ENCODE peak calls at places on chromosomes 16 and 17, in five cellular contexts. One of them, this sample, is unnamed.

GRCh38 chr16:57627184-57627871 is 1.1 kb upstream of the ADGRG1 start:
- DNase-seq in GM12878: no peak
- DNase-seq in H1: no peak
- DNase-seq in K562: no peak
- DNase-seq in HepG2: peak; percentile 42
- DNase-seq in this sample: peak; percentile 44

GRCh38 chr16:31216552-31217530 is at the start of gene PYDC1:
- DNase-seq in GM12878: no peak
- DNase-seq in K562: no peak
- DNase-seq in HepG2: no peak
- DNase-seq in H1: peak; percentile 75
- DNase-seq in this sample: peak; percentile 61

GRCh38 chr17:72176516-72176851 is 55.7 kb downstream of the SOX9 start:
- DNase-seq in HepG2: no peak
- DNase-seq in K562: no peak
- DNase-seq in H1: no peak
- DNase-seq in GM12878: no peak
- DNase-seq in this sample: no peak

GRCh38 chr17:3846739-3847670 is 959 bp upstream of the NCBP3 start:
- DNase-seq in HepG2: no peak
- DNase-seq in GM12878: no peak
- DNase-seq in K562: no peak
- DNase-seq in H1: no peak
- DNase-seq in this sample: no peak

GRCh38 chr17:12231027-12231682 is 210.5 kb downstream of the MAP2K4 start:
- DNase-seq in H1: no peak
- DNase-seq in GM12878: no peak
- DNase-seq in HepG2: no peak
- DNase-seq in K562: no peak
- DNase-seq in this sample: no peak

GRCh38 chr16:11004351-11004750 is 60.0 kb downstream of the CLEC16A start:
- DNase-seq in H1: no peak
- DNase-seq in HepG2: no peak
- DNase-seq in GM12878: no peak
- DNase-seq in K562: no peak
- DNase-seq in this sample: no peak

GRCh38 chr17:57499648-57500049 is 243.3 kb downstream of the MSI2 start:
- DNase-seq in HepG2: peak; percentile 15
- DNase-seq in H1: no peak
- DNase-seq in K562: peak; percentile 31
- DNase-seq in GM12878: no peak
- DNase-seq in this sample: no peak

GRCh38 chr17:43024407-43025289 is at the start of gene RND2:
- DNase-seq in K562: peak; percentile 97
- DNase-seq in GM12878: peak; percentile 40
- DNase-seq in H1: peak; percentile 95
- DNase-seq in HepG2: peak; percentile 91
- DNase-seq in this sample: peak; percentile 94

GRCh38 chr17:47862621-47863440 is 11.9 kb upstream of the SP6 start:
- DNase-seq in GM12878: no peak
- DNase-seq in K562: no peak
- DNase-seq in H1: no peak
- DNase-seq in HepG2: no peak
- DNase-seq in this sample: no peak

GRCh38 chr16:10265770-10266615 is 83.8 kb upstream of the GRIN2A start:
- DNase-seq in HepG2: peak; percentile 99
- DNase-seq in H1: no peak
- DNase-seq in K562: no peak
- DNase-seq in GM12878: no peak
- DNase-seq in this sample: no peak

GRCh38 chr17:29109477-29110371 is 66.8 kb downstream of the PIPOX start:
- DNase-seq in H1: no peak
- DNase-seq in HepG2: no peak
- DNase-seq in GM12878: no peak
- DNase-seq in K562: no peak
- DNase-seq in this sample: peak; percentile 33

GRCh38 chr17:27076814-27077213 is 217.1 kb upstream of the WSB1 start:
- DNase-seq in K562: no peak
- DNase-seq in GM12878: no peak
- DNase-seq in HepG2: no peak
- DNase-seq in H1: no peak
- DNase-seq in this sample: no peak

GRCh38 chr17:62591323-62591722 is 36.1 kb upstream of the MRC2 start:
- DNase-seq in GM12878: no peak
- DNase-seq in K562: no peak
- DNase-seq in HepG2: no peak
- DNase-seq in H1: no peak
- DNase-seq in this sample: no peak

GRCh38 chr17:42519546-42520444 is 16.2 kb upstream of the NAGLU start:
- DNase-seq in K562: peak; percentile 40
- DNase-seq in GM12878: no peak
- DNase-seq in HepG2: peak; percentile 90
- DNase-seq in H1: peak; percentile 59
- DNase-seq in this sample: peak; percentile 54

GRCh38 chr17:5128905-5129535 is 13.2 kb downstream of the USP6 start:
- DNase-seq in H1: peak; percentile 26
- DNase-seq in K562: no peak
- DNase-seq in GM12878: no peak
- DNase-seq in HepG2: no peak
- DNase-seq in this sample: no peak

GRCh38 chr16:57284206-57284951 is at the start of gene PLLP:
- DNase-seq in HepG2: no peak
- DNase-seq in H1: peak; percentile 87
- DNase-seq in GM12878: no peak
- DNase-seq in K562: peak; percentile 86
- DNase-seq in this sample: peak; percentile 53

GRCh38 chr16:14131774-14132695 is 60.9 kb downstream of the MRTFB start:
- DNase-seq in HepG2: peak; percentile 79
- DNase-seq in GM12878: no peak
- DNase-seq in H1: no peak
- DNase-seq in K562: no peak
- DNase-seq in this sample: no peak

DNA sequence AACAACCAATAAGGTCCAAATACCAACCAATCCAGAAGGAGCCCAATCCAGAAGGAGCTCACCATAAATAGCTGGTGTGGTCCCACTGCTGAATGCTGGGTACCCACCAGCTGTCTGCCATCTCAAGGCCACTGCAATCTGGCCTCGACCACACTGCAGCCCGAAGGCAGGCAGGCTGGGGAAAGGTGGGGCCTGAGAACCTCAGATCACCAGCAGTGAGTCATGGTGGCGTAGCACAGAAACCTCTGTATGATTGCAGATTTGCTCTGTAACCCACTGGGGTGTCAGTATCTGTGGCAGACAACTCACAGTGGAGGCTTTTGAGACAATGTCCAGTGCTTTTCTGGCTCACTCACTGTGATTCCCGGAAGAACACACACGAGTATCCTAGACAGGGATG is 14.7 kb upstream of the CMTR2 start:
- DNase-seq in K562: no peak
- DNase-seq in HepG2: no peak
- DNase-seq in GM12878: no peak
- DNase-seq in H1: no peak
- DNase-seq in this sample: no peak
- TF ChIP-seq CREB1 in K562: no peak
- TF ChIP-seq CREB1 in HepG2: no peak
- TF ChIP-seq CREB1 in GM12878: no peak
- TF ChIP-seq CREB1 in H1: no peak
- TF ChIP-seq CREB1 in this sample: no peak

GRCh38 chr17:16477666-16478065 is 14.3 kb downstream of the LRRC75A start:
- DNase-seq in GM12878: no peak
- DNase-seq in HepG2: no peak
- DNase-seq in K562: no peak
- DNase-seq in H1: no peak
- DNase-seq in this sample: no peak
- TF ChIP-seq USF2 in GM12878: no peak
- TF ChIP-seq USF2 in HepG2: no peak
- TF ChIP-seq USF2 in K562: no peak
- TF ChIP-seq USF2 in H1: no peak
- TF ChIP-seq USF2 in this sample: no peak

GRCh38 chr16:66928702-66929388 is 3.5 kb upstream of the RRAD start:
- DNase-seq in HepG2: peak; percentile 39
- DNase-seq in GM12878: no peak
- DNase-seq in K562: peak; percentile 65
- DNase-seq in H1: peak; percentile 75
- DNase-seq in this sample: peak; percentile 76

GRCh38 chr16:66931665-66932064 is 2.5 kb downstream of the CIAO2B start:
- DNase-seq in H1: no peak
- DNase-seq in HepG2: no peak
- DNase-seq in K562: no peak
- DNase-seq in GM12878: no peak
- DNase-seq in this sample: no peak

GRCh38 chr16:66927918-66928649 is 2.7 kb upstream of the RRAD start:
- DNase-seq in K562: no peak
- DNase-seq in GM12878: no peak
- DNase-seq in H1: no peak
- DNase-seq in HepG2: no peak
- DNase-seq in this sample: no peak

GRCh38 chr16:66932076-66932475 is 2.1 kb downstream of the CIAO2B start:
- DNase-seq in H1: no peak
- DNase-seq in GM12878: no peak
- DNase-seq in HepG2: no peak
- DNase-seq in K562: no peak
- DNase-seq in this sample: no peak

DNA sequence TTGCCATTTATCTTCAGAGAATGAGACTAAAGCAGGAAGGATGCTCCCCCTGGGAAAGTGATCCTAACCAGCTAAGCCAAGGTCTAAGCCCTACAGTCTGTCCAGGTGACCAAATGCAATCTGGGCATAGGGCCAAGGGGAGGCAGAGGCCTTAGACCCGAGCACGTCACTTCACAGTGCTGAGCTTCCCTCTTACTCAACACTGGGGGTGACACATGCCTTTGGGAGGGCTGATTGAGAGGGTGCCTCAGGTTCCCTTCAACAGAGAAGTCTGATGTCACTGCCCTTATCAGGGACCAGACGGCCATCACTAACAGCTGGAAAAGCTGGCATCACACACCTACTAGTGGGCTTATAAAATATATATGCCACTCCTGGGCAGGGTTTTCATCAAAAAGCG is 4.0 kb downstream of the CIAO2B start:
- DNase-seq in HepG2: peak; percentile 76
- DNase-seq in H1: no peak
- DNase-seq in GM12878: no peak
- DNase-seq in K562: peak; percentile 50
- DNase-seq in this sample: no peak
- TF ChIP-seq CREB1 in HepG2: peak; percentile 73
- TF ChIP-seq CREB1 in H1: no peak
- TF ChIP-seq CREB1 in GM12878: no peak
- TF ChIP-seq CREB1 in K562: no peak
- TF ChIP-seq CREB1 in this sample: no peak

GRCh38 chr16:50685456-50686058 is 4.4 kb upstream of the SNX20 start:
- DNase-seq in HepG2: no peak
- DNase-seq in H1: no peak
- DNase-seq in GM12878: no peak
- DNase-seq in K562: no peak
- DNase-seq in this sample: no peak
- TF ChIP-seq USF2 in HepG2: no peak
- TF ChIP-seq USF2 in H1: no peak
- TF ChIP-seq USF2 in GM12878: no peak
- TF ChIP-seq USF2 in K562: no peak
- TF ChIP-seq USF2 in this sample: no peak

DNA sequence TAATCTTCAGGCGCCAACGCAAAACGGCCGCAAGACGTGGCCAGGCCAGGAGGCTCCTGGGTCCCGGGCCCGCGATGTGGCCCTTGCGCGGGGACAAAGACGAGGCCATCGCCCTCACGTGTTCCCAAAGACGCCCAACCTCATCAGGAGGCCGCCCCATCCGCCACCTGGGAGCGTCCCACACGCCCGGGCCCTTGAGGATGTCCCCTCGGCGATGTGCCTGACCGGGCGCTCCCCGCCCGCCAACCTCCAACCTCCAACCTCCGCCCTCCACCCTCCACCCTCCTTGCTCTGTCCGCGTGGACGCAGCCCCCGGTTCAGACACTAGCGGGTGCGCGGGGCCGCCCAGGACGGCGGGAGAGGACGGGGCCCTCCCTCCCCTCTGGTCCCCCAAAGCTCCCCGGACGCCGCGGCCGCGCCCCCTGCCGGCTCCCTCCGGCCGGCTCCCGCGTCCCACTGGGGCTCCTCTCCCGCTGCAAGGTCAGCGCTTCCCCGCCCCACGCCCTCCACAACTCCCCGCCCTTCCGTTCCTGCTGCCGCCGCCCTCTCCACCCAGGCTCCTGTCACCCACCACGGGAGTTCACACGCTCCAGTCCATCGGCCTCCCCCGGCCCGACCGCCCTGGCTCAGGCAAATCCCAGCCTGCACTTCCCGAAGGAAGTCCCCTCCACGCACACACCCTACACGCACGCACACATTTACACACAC is 250.8 kb upstream of the RPL38 start:
- DNase-seq in H1: peak; percentile 73
- DNase-seq in GM12878: no peak
- DNase-seq in K562: peak; percentile 39
- DNase-seq in HepG2: no peak
- DNase-seq in this sample: peak; percentile 65
- TF ChIP-seq CREB1 in H1: peak; percentile 16
- TF ChIP-seq CREB1 in GM12878: no peak
- TF ChIP-seq CREB1 in K562: no peak
- TF ChIP-seq CREB1 in HepG2: no peak
- TF ChIP-seq CREB1 in this sample: no peak

GRCh38 chr16:73319747-73320146 is 271.8 kb upstream of the ZFHX3 start:
- DNase-seq in H1: no peak
- DNase-seq in K562: no peak
- DNase-seq in GM12878: no peak
- DNase-seq in HepG2: no peak
- DNase-seq in this sample: no peak

GRCh38 chr16:73313950-73314349 is 266.0 kb upstream of the ZFHX3 start:
- DNase-seq in HepG2: no peak
- DNase-seq in K562: no peak
- DNase-seq in H1: no peak
- DNase-seq in GM12878: no peak
- DNase-seq in this sample: no peak

GRCh38 chr16:73311857-73312723 is 264.2 kb upstream of the ZFHX3 start:
- DNase-seq in H1: no peak
- DNase-seq in K562: no peak
- DNase-seq in HepG2: no peak
- DNase-seq in GM12878: no peak
- DNase-seq in this sample: no peak

DNA sequence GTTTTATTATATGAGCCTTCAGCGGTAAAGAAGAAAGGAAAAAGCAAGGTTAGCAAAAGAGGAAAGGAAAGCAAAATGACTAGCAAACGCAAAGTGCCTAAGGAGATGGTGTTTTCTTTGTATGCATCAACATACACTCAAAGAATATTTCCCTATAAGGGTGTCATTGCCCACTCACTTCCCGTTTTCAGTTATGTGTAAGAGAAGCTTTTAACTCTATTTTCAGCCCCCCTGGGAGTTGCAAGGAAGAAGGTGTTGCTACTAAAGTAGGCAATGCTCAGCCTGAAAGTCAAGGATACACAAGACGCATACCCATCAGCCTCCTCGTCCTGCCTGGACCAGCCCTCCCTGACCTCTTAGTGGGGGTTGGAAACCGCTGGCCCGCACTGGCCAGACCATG is 267.7 kb upstream of the ZFHX3 start:
- DNase-seq in HepG2: no peak
- DNase-seq in K562: no peak
- DNase-seq in GM12878: peak; percentile 60
- DNase-seq in H1: no peak
- DNase-seq in this sample: no peak
- TF ChIP-seq USF2 in HepG2: no peak
- TF ChIP-seq USF2 in K562: no peak
- TF ChIP-seq USF2 in GM12878: no peak
- TF ChIP-seq USF2 in H1: no peak
- TF ChIP-seq USF2 in this sample: no peak

This sample was measured in WTC11.